ENCODE peak calls at places on chromosome 20, in ten cellular contexts. One of them, this sample, is unnamed.

GRCh38 chr20:63782051-63782471 is 42.5 kb downstream of the SLC2A4RG start:
- DNase-seq in WERI-Rb-1: no peak
- DNase-seq in activated CD4-positive, alpha-beta T cell treated with anti-CD3 and anti-CD28 coated beads, Interleukin-2, amount 50 U/mL, for 1 hour: peak
- DNase-seq in NB4: no peak
- DNase-seq in activated T-cell treated with anti-CD3 and anti-CD28 coated beads for 1 hour: peak
- DNase-seq in AG20443: no peak
- DNase-seq in DND-41: peak
- DNase-seq in NCI-H1105 treated with DMSO at 0.1 percent for 48 hours: no peak
- DNase-seq in central memory CD4-positive, alpha-beta T cell: peak
- DNase-seq in tibial nerve: no peak
- DNase-seq in this sample: peak

GRCh38 chr20:47204008-47204745 is 152.3 kb downstream of the ZMYND8 start:
- DNase-seq in tibial nerve: no peak
- DNase-seq in central memory CD4-positive, alpha-beta T cell: no peak
- DNase-seq in AG20443: peak
- DNase-seq in DND-41: no peak
- DNase-seq in WERI-Rb-1: no peak
- DNase-seq in activated CD4-positive, alpha-beta T cell treated with anti-CD3 and anti-CD28 coated beads, Interleukin-2, amount 50 U/mL, for 1 hour: no peak
- DNase-seq in activated T-cell treated with anti-CD3 and anti-CD28 coated beads for 1 hour: no peak
- DNase-seq in NCI-H1105 treated with DMSO at 0.1 percent for 48 hours: no peak
- DNase-seq in NB4: no peak
- DNase-seq in this sample: no peak

GRCh38 chr20:34334654-34335407 is 28.2 kb upstream of the ITCH start:
- DNase-seq in AG20443: no peak
- DNase-seq in tibial nerve: no peak
- DNase-seq in WERI-Rb-1: no peak
- DNase-seq in NB4: no peak
- DNase-seq in DND-41: no peak
- DNase-seq in activated T-cell treated with anti-CD3 and anti-CD28 coated beads for 1 hour: no peak
- DNase-seq in NCI-H1105 treated with DMSO at 0.1 percent for 48 hours: no peak
- DNase-seq in activated CD4-positive, alpha-beta T cell treated with anti-CD3 and anti-CD28 coated beads, Interleukin-2, amount 50 U/mL, for 1 hour: no peak
- DNase-seq in central memory CD4-positive, alpha-beta T cell: no peak
- DNase-seq in this sample: no peak

GRCh38 chr20:47027042-47027441 is 132.4 kb downstream of the EYA2 start:
- DNase-seq in central memory CD4-positive, alpha-beta T cell: no peak
- DNase-seq in WERI-Rb-1: no peak
- DNase-seq in NCI-H1105 treated with DMSO at 0.1 percent for 48 hours: no peak
- DNase-seq in DND-41: no peak
- DNase-seq in activated T-cell treated with anti-CD3 and anti-CD28 coated beads for 1 hour: no peak
- DNase-seq in activated CD4-positive, alpha-beta T cell treated with anti-CD3 and anti-CD28 coated beads, Interleukin-2, amount 50 U/mL, for 1 hour: no peak
- DNase-seq in tibial nerve: no peak
- DNase-seq in NB4: no peak
- DNase-seq in AG20443: peak
- DNase-seq in this sample: no peak

GRCh38 chr20:51639206-51639832 is 96.8 kb upstream of the NFATC2 start:
- DNase-seq in DND-41: peak
- DNase-seq in NCI-H1105 treated with DMSO at 0.1 percent for 48 hours: peak
- DNase-seq in WERI-Rb-1: peak
- DNase-seq in AG20443: peak
- DNase-seq in activated CD4-positive, alpha-beta T cell treated with anti-CD3 and anti-CD28 coated beads, Interleukin-2, amount 50 U/mL, for 1 hour: peak
- DNase-seq in NB4: peak
- DNase-seq in tibial nerve: peak
- DNase-seq in activated T-cell treated with anti-CD3 and anti-CD28 coated beads for 1 hour: peak
- DNase-seq in central memory CD4-positive, alpha-beta T cell: no peak
- DNase-seq in this sample: peak

GRCh38 chr20:35511814-35512420 is 17.5 kb downstream of the C20orf173 start:
- DNase-seq in NB4: peak
- DNase-seq in AG20443: peak
- DNase-seq in activated CD4-positive, alpha-beta T cell treated with anti-CD3 and anti-CD28 coated beads, Interleukin-2, amount 50 U/mL, for 1 hour: no peak
- DNase-seq in DND-41: peak
- DNase-seq in activated T-cell treated with anti-CD3 and anti-CD28 coated beads for 1 hour: no peak
- DNase-seq in tibial nerve: peak
- DNase-seq in WERI-Rb-1: peak
- DNase-seq in central memory CD4-positive, alpha-beta T cell: no peak
- DNase-seq in NCI-H1105 treated with DMSO at 0.1 percent for 48 hours: peak
- DNase-seq in this sample: no peak

GRCh38 chr20:23086931-23087411 is 847 bp upstream of the CD93 start:
- DNase-seq in NCI-H1105 treated with DMSO at 0.1 percent for 48 hours: no peak
- DNase-seq in tibial nerve: no peak
- DNase-seq in WERI-Rb-1: no peak
- DNase-seq in NB4: peak
- DNase-seq in DND-41: no peak
- DNase-seq in AG20443: no peak
- DNase-seq in activated T-cell treated with anti-CD3 and anti-CD28 coated beads for 1 hour: no peak
- DNase-seq in central memory CD4-positive, alpha-beta T cell: no peak
- DNase-seq in activated CD4-positive, alpha-beta T cell treated with anti-CD3 and anti-CD28 coated beads, Interleukin-2, amount 50 U/mL, for 1 hour: no peak
- DNase-seq in this sample: no peak

GRCh38 chr20:19777981-19778380 is 19.9 kb downstream of the RIN2 start:
- DNase-seq in activated T-cell treated with anti-CD3 and anti-CD28 coated beads for 1 hour: no peak
- DNase-seq in WERI-Rb-1: no peak
- DNase-seq in NCI-H1105 treated with DMSO at 0.1 percent for 48 hours: no peak
- DNase-seq in activated CD4-positive, alpha-beta T cell treated with anti-CD3 and anti-CD28 coated beads, Interleukin-2, amount 50 U/mL, for 1 hour: no peak
- DNase-seq in AG20443: no peak
- DNase-seq in tibial nerve: no peak
- DNase-seq in central memory CD4-positive, alpha-beta T cell: no peak
- DNase-seq in DND-41: no peak
- DNase-seq in NB4: no peak
- DNase-seq in this sample: no peak

GRCh38 chr20:17655865-17656489 is 26.1 kb downstream of the RRBP1 start:
- DNase-seq in AG20443: peak
- DNase-seq in activated T-cell treated with anti-CD3 and anti-CD28 coated beads for 1 hour: no peak
- DNase-seq in NCI-H1105 treated with DMSO at 0.1 percent for 48 hours: no peak
- DNase-seq in central memory CD4-positive, alpha-beta T cell: no peak
- DNase-seq in NB4: no peak
- DNase-seq in tibial nerve: no peak
- DNase-seq in DND-41: no peak
- DNase-seq in activated CD4-positive, alpha-beta T cell treated with anti-CD3 and anti-CD28 coated beads, Interleukin-2, amount 50 U/mL, for 1 hour: no peak
- DNase-seq in WERI-Rb-1: no peak
- DNase-seq in this sample: no peak

GRCh38 chr20:49387606-49387939 is 94.9 kb downstream of the KCNB1 start:
- DNase-seq in activated T-cell treated with anti-CD3 and anti-CD28 coated beads for 1 hour: no peak
- DNase-seq in activated CD4-positive, alpha-beta T cell treated with anti-CD3 and anti-CD28 coated beads, Interleukin-2, amount 50 U/mL, for 1 hour: no peak
- DNase-seq in central memory CD4-positive, alpha-beta T cell: no peak
- DNase-seq in WERI-Rb-1: no peak
- DNase-seq in AG20443: no peak
- DNase-seq in NCI-H1105 treated with DMSO at 0.1 percent for 48 hours: no peak
- DNase-seq in NB4: no peak
- DNase-seq in tibial nerve: no peak
- DNase-seq in DND-41: no peak
- DNase-seq in this sample: no peak

GRCh38 chr20:53914861-53915458 is 155.4 kb downstream of the BCAS1 start:
- DNase-seq in NB4: peak
- DNase-seq in NCI-H1105 treated with DMSO at 0.1 percent for 48 hours: no peak
- DNase-seq in activated CD4-positive, alpha-beta T cell treated with anti-CD3 and anti-CD28 coated beads, Interleukin-2, amount 50 U/mL, for 1 hour: no peak
- DNase-seq in activated T-cell treated with anti-CD3 and anti-CD28 coated beads for 1 hour: no peak
- DNase-seq in AG20443: no peak
- DNase-seq in WERI-Rb-1: no peak
- DNase-seq in DND-41: peak
- DNase-seq in tibial nerve: no peak
- DNase-seq in central memory CD4-positive, alpha-beta T cell: no peak
- DNase-seq in this sample: no peak

GRCh38 chr20:62516345-62516744 is 40.5 kb upstream of the GATA5 start:
- DNase-seq in NCI-H1105 treated with DMSO at 0.1 percent for 48 hours: no peak
- DNase-seq in activated CD4-positive, alpha-beta T cell treated with anti-CD3 and anti-CD28 coated beads, Interleukin-2, amount 50 U/mL, for 1 hour: no peak
- DNase-seq in DND-41: no peak
- DNase-seq in activated T-cell treated with anti-CD3 and anti-CD28 coated beads for 1 hour: no peak
- DNase-seq in AG20443: no peak
- DNase-seq in NB4: no peak
- DNase-seq in central memory CD4-positive, alpha-beta T cell: no peak
- DNase-seq in tibial nerve: no peak
- DNase-seq in WERI-Rb-1: peak
- DNase-seq in this sample: peak

GRCh38 chr20:8073024-8073832 is 53.7 kb upstream of the TMX4 start:
- DNase-seq in activated CD4-positive, alpha-beta T cell treated with anti-CD3 and anti-CD28 coated beads, Interleukin-2, amount 50 U/mL, for 1 hour: no peak
- DNase-seq in DND-41: peak
- DNase-seq in central memory CD4-positive, alpha-beta T cell: peak
- DNase-seq in WERI-Rb-1: no peak
- DNase-seq in tibial nerve: no peak
- DNase-seq in NCI-H1105 treated with DMSO at 0.1 percent for 48 hours: no peak
- DNase-seq in NB4: peak
- DNase-seq in AG20443: peak
- DNase-seq in activated T-cell treated with anti-CD3 and anti-CD28 coated beads for 1 hour: no peak
- DNase-seq in this sample: no peak

GRCh38 chr20:2599265-2600060 is 53.0 kb upstream of the NOP56 start:
- DNase-seq in AG20443: no peak
- DNase-seq in activated T-cell treated with anti-CD3 and anti-CD28 coated beads for 1 hour: no peak
- DNase-seq in NCI-H1105 treated with DMSO at 0.1 percent for 48 hours: no peak
- DNase-seq in DND-41: no peak
- DNase-seq in tibial nerve: no peak
- DNase-seq in WERI-Rb-1: no peak
- DNase-seq in activated CD4-positive, alpha-beta T cell treated with anti-CD3 and anti-CD28 coated beads, Interleukin-2, amount 50 U/mL, for 1 hour: no peak
- DNase-seq in central memory CD4-positive, alpha-beta T cell: no peak
- DNase-seq in NB4: no peak
- DNase-seq in this sample: peak

GRCh38 chr20:38165089-38165965 is at the start of gene TGM2:
- DNase-seq in activated CD4-positive, alpha-beta T cell treated with anti-CD3 and anti-CD28 coated beads, Interleukin-2, amount 50 U/mL, for 1 hour: peak
- DNase-seq in tibial nerve: no peak
- DNase-seq in NB4: peak
- DNase-seq in DND-41: no peak
- DNase-seq in activated T-cell treated with anti-CD3 and anti-CD28 coated beads for 1 hour: peak
- DNase-seq in NCI-H1105 treated with DMSO at 0.1 percent for 48 hours: no peak
- DNase-seq in central memory CD4-positive, alpha-beta T cell: peak
- DNase-seq in AG20443: peak
- DNase-seq in WERI-Rb-1: peak
- DNase-seq in this sample: peak

GRCh38 chr20:19692100-19692499 is 66.0 kb upstream of the RIN2 start:
- DNase-seq in NCI-H1105 treated with DMSO at 0.1 percent for 48 hours: no peak
- DNase-seq in activated CD4-positive, alpha-beta T cell treated with anti-CD3 and anti-CD28 coated beads, Interleukin-2, amount 50 U/mL, for 1 hour: no peak
- DNase-seq in WERI-Rb-1: no peak
- DNase-seq in AG20443: no peak
- DNase-seq in central memory CD4-positive, alpha-beta T cell: no peak
- DNase-seq in activated T-cell treated with anti-CD3 and anti-CD28 coated beads for 1 hour: no peak
- DNase-seq in DND-41: no peak
- DNase-seq in tibial nerve: no peak
- DNase-seq in NB4: no peak
- DNase-seq in this sample: no peak

GRCh38 chr20:3995067-3995748 is 20.1 kb downstream of the RNF24 start:
- DNase-seq in AG20443: peak
- DNase-seq in DND-41: no peak
- DNase-seq in tibial nerve: no peak
- DNase-seq in activated CD4-positive, alpha-beta T cell treated with anti-CD3 and anti-CD28 coated beads, Interleukin-2, amount 50 U/mL, for 1 hour: peak
- DNase-seq in NCI-H1105 treated with DMSO at 0.1 percent for 48 hours: no peak
- DNase-seq in NB4: peak
- DNase-seq in central memory CD4-positive, alpha-beta T cell: no peak
- DNase-seq in activated T-cell treated with anti-CD3 and anti-CD28 coated beads for 1 hour: no peak
- DNase-seq in WERI-Rb-1: no peak
- DNase-seq in this sample: no peak

GRCh38 chr20:8039048-8039447 is 19.5 kb upstream of the TMX4 start:
- DNase-seq in NB4: no peak
- DNase-seq in DND-41: no peak
- DNase-seq in NCI-H1105 treated with DMSO at 0.1 percent for 48 hours: no peak
- DNase-seq in tibial nerve: no peak
- DNase-seq in activated CD4-positive, alpha-beta T cell treated with anti-CD3 and anti-CD28 coated beads, Interleukin-2, amount 50 U/mL, for 1 hour: no peak
- DNase-seq in activated T-cell treated with anti-CD3 and anti-CD28 coated beads for 1 hour: no peak
- DNase-seq in WERI-Rb-1: no peak
- DNase-seq in central memory CD4-positive, alpha-beta T cell: no peak
- DNase-seq in AG20443: no peak
- DNase-seq in this sample: peak

GRCh38 chr20:47727909-47728361 is 57.3 kb downstream of the SULF2 start:
- DNase-seq in activated T-cell treated with anti-CD3 and anti-CD28 coated beads for 1 hour: no peak
- DNase-seq in NB4: no peak
- DNase-seq in NCI-H1105 treated with DMSO at 0.1 percent for 48 hours: no peak
- DNase-seq in activated CD4-positive, alpha-beta T cell treated with anti-CD3 and anti-CD28 coated beads, Interleukin-2, amount 50 U/mL, for 1 hour: no peak
- DNase-seq in AG20443: no peak
- DNase-seq in central memory CD4-positive, alpha-beta T cell: no peak
- DNase-seq in tibial nerve: no peak
- DNase-seq in WERI-Rb-1: no peak
- DNase-seq in DND-41: no peak
- DNase-seq in this sample: no peak

GRCh38 chr20:36569847-36570429 is 3.5 kb upstream of the TGIF2 start:
- DNase-seq in DND-41: no peak
- DNase-seq in NB4: no peak
- DNase-seq in WERI-Rb-1: no peak
- DNase-seq in AG20443: peak
- DNase-seq in central memory CD4-positive, alpha-beta T cell: no peak
- DNase-seq in tibial nerve: no peak
- DNase-seq in activated CD4-positive, alpha-beta T cell treated with anti-CD3 and anti-CD28 coated beads, Interleukin-2, amount 50 U/mL, for 1 hour: no peak
- DNase-seq in activated T-cell treated with anti-CD3 and anti-CD28 coated beads for 1 hour: no peak
- DNase-seq in NCI-H1105 treated with DMSO at 0.1 percent for 48 hours: no peak
- DNase-seq in this sample: no peak

GRCh38 chr20:53901064-53901463 is 169.3 kb downstream of the BCAS1 start:
- DNase-seq in central memory CD4-positive, alpha-beta T cell: no peak
- DNase-seq in AG20443: peak
- DNase-seq in NCI-H1105 treated with DMSO at 0.1 percent for 48 hours: no peak
- DNase-seq in activated CD4-positive, alpha-beta T cell treated with anti-CD3 and anti-CD28 coated beads, Interleukin-2, amount 50 U/mL, for 1 hour: no peak
- DNase-seq in tibial nerve: no peak
- DNase-seq in DND-41: no peak
- DNase-seq in WERI-Rb-1: no peak
- DNase-seq in activated T-cell treated with anti-CD3 and anti-CD28 coated beads for 1 hour: no peak
- DNase-seq in NB4: no peak
- DNase-seq in this sample: no peak

GRCh38 chr20:58760881-58761280 is 68.3 kb downstream of the NPEPL1 start:
- DNase-seq in AG20443: no peak
- DNase-seq in NCI-H1105 treated with DMSO at 0.1 percent for 48 hours: no peak
- DNase-seq in central memory CD4-positive, alpha-beta T cell: no peak
- DNase-seq in NB4: peak
- DNase-seq in activated CD4-positive, alpha-beta T cell treated with anti-CD3 and anti-CD28 coated beads, Interleukin-2, amount 50 U/mL, for 1 hour: no peak
- DNase-seq in tibial nerve: no peak
- DNase-seq in WERI-Rb-1: no peak
- DNase-seq in DND-41: no peak
- DNase-seq in activated T-cell treated with anti-CD3 and anti-CD28 coated beads for 1 hour: no peak
- DNase-seq in this sample: no peak